ENCODE peak calls at places on chromosomes 6 and 20, in four cellular contexts. M is psoas muscle, A is Peyer's patch, Q is A549. O is an unnamed sample.

GRCh38 chr20:23082846-23083552 is 3.1 kb downstream of the CD93 start:
- DNase-seq in M (no peak), A (no peak), Q (no peak), O (no peak)

GRCh38 chr6:63487123-63487813 is 85.0 kb upstream of the LOC128125822 start:
- DNase-seq in M (no peak), A (no peak), Q (peak; percentile 21), O (no peak)

GRCh38 chr6:146331008-146331407 is 212.6 kb upstream of the RAB32 start:
- DNase-seq in M (no peak), A (no peak), Q (no peak), O (no peak)

GRCh38 chr6:133184798-133185380 is 56.3 kb upstream of the EYA4 start:
- DNase-seq in M (no peak), A (no peak), Q (peak; percentile 23), O (no peak)

GRCh38 chr6:30730611-30731435 is 10.7 kb downstream of the TUBB start:
- DNase-seq in M (peak; percentile 80), A (peak; percentile 86), Q (peak; percentile 74), O (peak; percentile 85)

GRCh38 chr20:35743693-35744491 is 1.8 kb upstream of the RBM39 start:
- DNase-seq in M (no peak), A (peak; percentile 44), Q (peak; percentile 54), O (no peak)

GRCh38 chr20:53146201-53146891 is 174.2 kb downstream of the TSHZ2 start:
- DNase-seq in M (no peak), A (no peak), Q (no peak), O (no peak)

GRCh38 chr6:127441881-127442280 is 17.3 kb downstream of the KIAA0408 start:
- DNase-seq in M (no peak), A (no peak), Q (no peak), O (no peak)

GRCh38 chr6:106161893-106162292 is 75.8 kb downstream of the PRDM1 start:
- DNase-seq in M (no peak), A (no peak), Q (no peak), O (no peak)

GRCh38 chr6:106161475-106161874 is 75.3 kb downstream of the PRDM1 start:
- DNase-seq in M (no peak), A (no peak), Q (no peak), O (no peak)

GRCh38 chr6:106162926-106163325 is 76.8 kb downstream of the PRDM1 start:
- DNase-seq in M (no peak), A (no peak), Q (no peak), O (no peak)

GRCh38 chr6:106163966-106164877 is 78.1 kb downstream of the PRDM1 start:
- DNase-seq in M (peak; percentile 57), A (peak; percentile 62), Q (no peak), O (no peak)

GRCh38 chr6:106163446-106163965 is 77.4 kb downstream of the PRDM1 start:
- DNase-seq in M (no peak), A (peak; percentile 63), Q (no peak), O (no peak)
- H3K4me3 ChIP-seq in M (no peak overlapping the region), A (no peak overlapping the region), Q (no peak overlapping the region), O (no peak overlapping the region)

GRCh38 chr6:14728396-14729024 is 517.4 kb upstream of the JARID2 start:
- DNase-seq in M (peak; percentile 57), A (no peak), Q (no peak), O (no peak)
- H3K4me1 ChIP-seq in M (no peaks in the 10 kb centered on the region), A (no peaks in the 10 kb centered on the region), Q (peaks cover 27% of the 10 kb centered on the region), O (peaks cover 36% of the 10 kb centered on the region)

GRCh38 chr20:58883243-58883691 is 30.8 kb downstream of the GNAS start:
- DNase-seq in M (no peak), A (no peak), Q (no peak), O (no peak)
- H3K4me3 ChIP-seq in M (no peak overlapping the region), A (no peak overlapping the region), Q (no peak overlapping the region), O (no peak overlapping the region)

GRCh38 chr20:12229891-12230290 is 312.2 kb downstream of the BTBD3 start:
- DNase-seq in M (no peak), A (no peak), Q (no peak), O (no peak)
- H3K4me1 ChIP-seq in M (no peaks in the 10 kb centered on the region), A (no peaks in the 10 kb centered on the region), Q (no peaks in the 10 kb centered on the region), O (no peaks in the 10 kb centered on the region)

GRCh38 chr6:17394192-17394611 is 807 bp downstream of the CAP2 start:
- DNase-seq in M (peak; percentile 79), A (no peak), Q (peak; percentile 58), O (no peak)
- H3K4me3 ChIP-seq in M (peak overlapping the region; percentile 78), A (peak overlapping the region; percentile 83), Q (peak overlapping the region; percentile 85), O (no peak overlapping the region)

GRCh38 chr6:129665555-129665954 is 44.4 kb downstream of the ARHGAP18 start:
- DNase-seq in M (no peak), A (no peak), Q (no peak), O (no peak)
- H3K4me1 ChIP-seq in M (peaks cover 23% of the 10 kb centered on the region), A (peaks cover 45% of the 10 kb centered on the region), Q (peaks cover 59% of the 10 kb centered on the region), O (no peaks in the 10 kb centered on the region)

GRCh38 chr6:27617700-27618689 is 145.1 kb upstream of the ZNF184 start:
- DNase-seq in M (no peak), A (no peak), Q (peak; percentile 78), O (no peak)

GRCh38 chr6:27616313-27617045 is 143.6 kb upstream of the ZNF184 start:
- DNase-seq in M (no peak), A (no peak), Q (no peak), O (no peak)

GRCh38 chr6:27611451-27611850 is 138.5 kb upstream of the ZNF184 start:
- DNase-seq in M (no peak), A (no peak), Q (no peak), O (no peak)

GRCh38 chr6:27619436-27619835 is 146.5 kb upstream of the ZNF184 start:
- DNase-seq in M (no peak), A (no peak), Q (no peak), O (no peak)

DNA sequence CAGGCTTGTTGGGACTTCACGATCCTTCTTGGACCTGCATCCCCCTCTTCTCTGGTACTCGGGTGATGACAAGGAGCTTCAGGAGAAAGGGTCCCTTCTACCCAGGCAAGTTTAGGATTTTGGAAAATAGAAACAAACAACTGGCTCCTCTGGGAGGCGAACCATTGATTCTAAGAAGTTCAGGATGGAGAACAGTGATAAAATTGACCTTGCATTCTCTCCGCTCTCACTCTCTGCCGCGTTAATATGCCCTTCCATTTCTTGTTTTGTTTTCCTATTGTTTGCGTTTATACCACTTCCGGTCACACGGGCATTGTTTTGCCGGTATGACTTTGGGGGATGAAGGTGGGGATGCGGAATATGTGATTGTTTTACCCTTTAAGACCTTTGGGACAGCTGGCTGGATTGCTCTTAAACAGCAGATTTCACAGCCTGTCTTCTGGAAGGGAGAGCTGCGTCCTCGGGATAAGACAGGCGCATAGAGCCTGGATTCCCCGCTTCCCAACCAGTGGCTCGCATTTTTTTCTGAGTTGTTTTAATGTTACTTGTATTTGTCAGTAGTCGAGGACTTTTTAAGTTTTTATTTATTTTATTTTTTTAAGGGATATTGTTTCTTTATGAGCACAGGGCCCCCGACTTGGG is 144.3 kb upstream of the ZNF184 start:
- DNase-seq in M (no peak), A (no peak), Q (no peak), O (no peak)
- H3K4me3 ChIP-seq in M (peak overlapping the region; percentile 49), A (peak overlapping the region; percentile 35), Q (peak overlapping the region; percentile 56), O (no peak overlapping the region)

GRCh38 chr6:155100591-155100990 is 105.5 kb downstream of the TIAM2 start:
- DNase-seq in M (no peak), A (no peak), Q (no peak), O (no peak)
- H3K4me1 ChIP-seq in M (peaks cover 3% of the 10 kb centered on the region), A (no peaks in the 10 kb centered on the region), Q (peaks cover 13% of the 10 kb centered on the region), O (no peaks in the 10 kb centered on the region)